ENCODE peak calls at places on chromosomes 11 and 22, in nine cellular contexts. C is effector memory CD8-positive, alpha-beta T cell; K is stimulated activated naive CD8-positive, alpha-beta T cell treated with anti-CD3 and anti-CD28 coated beads, Interleukin-15, Interleukin-2, amounts not matched to agents 100 U/mL and 50 U/mL, for 24 hours; I is thoracic aorta; W is natural killer cell; R is lower lobe of right lung; F is body of pancreas; J is omental fat pad; X is left ventricle myocardium superior. N is an unnamed sample.

GRCh38 chr11:46127150-46127638 is 5.9 kb upstream of the PHF21A start:
- ATAC-seq in C (peak; percentile 99), K (peak; percentile 95), I (no peak), W (peak; percentile 100), R (peak; percentile 88), F (no peak), J (no peak), X (peak; percentile 80), N (peak; percentile 65)

GRCh38 chr11:12066799-12067508 is 43.4 kb upstream of the MICAL2 start:
- ATAC-seq in C (no peak), K (no peak), I (no peak), W (no peak), R (peak; percentile 85), F (peak; percentile 22), J (peak; percentile 55), X (peak; percentile 73), N (no peak)

GRCh38 chr11:128725630-128726461 is 32.0 kb downstream of the FLI1 start:
- ATAC-seq in C (peak; percentile 72), K (peak; percentile 57), I (no peak), W (peak; percentile 75), R (peak; percentile 62), F (no peak), J (no peak), X (peak; percentile 64), N (peak; percentile 84)

GRCh38 chr11:94504689-94505293 is 7.5 kb upstream of the C11orf97 start:
- ATAC-seq in C (peak; percentile 74), K (peak; percentile 40), I (no peak), W (peak; percentile 68), R (peak; percentile 46), F (no peak), J (no peak), X (no peak), N (no peak)

GRCh38 chr11:84289381-84289906 is 1003.3 kb upstream of the CCDC90B start:
- ATAC-seq in C (no peak), K (peak; percentile 71), I (no peak), W (no peak), R (no peak), F (no peak), J (no peak), X (no peak), N (peak; percentile 86)

GRCh38 chr22:23780146-23780748 is 6.5 kb upstream of the SMARCB1 start:
- ATAC-seq in C (no peak), K (no peak), I (no peak), W (no peak), R (no peak), F (no peak), J (no peak), X (no peak), N (no peak)

GRCh38 chr11:118211006-118211405 is 13.8 kb downstream of the JAML start:
- ATAC-seq in C (no peak), K (no peak), I (no peak), W (no peak), R (peak; percentile 21), F (no peak), J (no peak), X (peak; percentile 57), N (no peak)

GRCh38 chr11:123406441-123407123 is 23.5 kb upstream of the GRAMD1B start:
- ATAC-seq in C (no peak), K (peak; percentile 51), I (no peak), W (no peak), R (no peak), F (no peak), J (no peak), X (no peak), N (no peak)

GRCh38 chr22:22141771-22142591 is 102.6 kb upstream of the VPREB1 start:
- ATAC-seq in C (no peak), K (no peak), I (no peak), W (no peak), R (no peak), F (no peak), J (no peak), X (no peak), N (no peak)

GRCh38 chr11:121553806-121554205 is 101.0 kb upstream of the SORL1-AS1 start:
- ATAC-seq in C (no peak), K (no peak), I (no peak), W (no peak), R (no peak), F (peak; percentile 71), J (no peak), X (no peak), N (no peak)

GRCh38 chr11:60844045-60844869 is 2.3 kb downstream of the CCDC86 start:
- ATAC-seq in C (no peak), K (no peak), I (no peak), W (no peak), R (no peak), F (no peak), J (no peak), X (no peak), N (no peak)

GRCh38 chr22:30080805-30081204 is 541 bp downstream of the HORMAD2 start:
- ATAC-seq in C (no peak), K (no peak), I (no peak), W (no peak), R (no peak), F (no peak), J (no peak), X (no peak), N (no peak)

GRCh38 chr11:117495357-117495756 is 167.7 kb downstream of the CEP164 start:
- ATAC-seq in C (no peak), K (no peak), I (no peak), W (no peak), R (no peak), F (no peak), J (no peak), X (no peak), N (no peak)

GRCh38 chr22:41478891-41479521 is 10.1 kb downstream of the ACO2 start:
- ATAC-seq in C (no peak), K (peak; percentile 80), I (no peak), W (no peak), R (peak; percentile 71), F (peak; percentile 39), J (peak; percentile 83), X (no peak), N (peak; percentile 92)

GRCh38 chr11:102144357-102145342 is 34.4 kb downstream of the YAP1 start:
- ATAC-seq in C (no peak), K (no peak), I (peak; percentile 50), W (no peak), R (peak; percentile 77), F (no peak), J (peak; percentile 70), X (peak; percentile 75), N (no peak)

GRCh38 chr11:94449029-94449428 is 44.6 kb downstream of the MRE11 start:
- ATAC-seq in C (no peak), K (no peak), I (no peak), W (no peak), R (no peak), F (no peak), J (no peak), X (no peak), N (no peak)

GRCh38 chr11:70061734-70062133 is 16.4 kb upstream of the ANO1 start:
- ATAC-seq in C (no peak), K (no peak), I (no peak), W (no peak), R (no peak), F (no peak), J (no peak), X (no peak), N (no peak)

GRCh38 chr22:44952863-44953790 is 56.7 kb downstream of the PHF21B start:
- ATAC-seq in C (no peak), K (no peak), I (no peak), W (no peak), R (no peak), F (no peak), J (no peak), X (no peak), N (no peak)